ENCODE peak calls at places on chromosomes 13 and 19, in four cellular contexts. E is HCEC 1CT, L is H4, U is T-helper 2 cell. C is an unnamed sample.

GRCh38 chr19:31356587-31357314 is 7.5 kb upstream of the TSHZ3 start:
- DNase-seq in U (peak), E (no peak), L (no peak), C (peak)

GRCh38 chr13:19601749-19602725 is 31.4 kb upstream of the MPHOSPH8 start:
- DNase-seq in L (peak), U (peak), E (peak), C (peak)

GRCh38 chr19:35011091-35011689 is 11.1 kb downstream of the GRAMD1A start:
- DNase-seq in E (no peak), U (no peak), L (no peak), C (no peak)

GRCh38 chr13:36904219-36904618 is 15.8 kb downstream of the SMAD9 start:
- DNase-seq in U (no peak), E (no peak), L (no peak), C (peak)

GRCh38 chr19:7348587-7349230 is at the start of gene ARHGEF18:
- DNase-seq in L (no peak), E (no peak), U (no peak), C (no peak)

GRCh38 chr19:29881386-29881785 is 60.7 kb upstream of the URI1 start:
- DNase-seq in L (no peak), U (no peak), E (no peak), C (no peak)

GRCh38 chr19:4972509-4973230 is 3.8 kb downstream of the KDM4B start:
- DNase-seq in U (no peak), E (peak), L (peak), C (no peak)

GRCh38 chr19:19554074-19555023 is 16.3 kb downstream of the CILP2 start:
- DNase-seq in E (peak), L (no peak), U (peak), C (peak)

GRCh38 chr13:109737606-109738005 is 48.8 kb downstream of the IRS2 start:
- DNase-seq in E (no peak), L (no peak), U (no peak), C (no peak)